ENCODE peak calls at places on chromosomes 13 and 19, in four cellular contexts. F is GM12878, Q is GM12891, G is K562. B is an unnamed sample.
A peak's percentile ranks its signal among the peaks of the same experiment; 100 is the strongest.

GRCh38 chr13:70375718-70376117 is 267.5 kb upstream of the KLHL1 start:
- DNase-seq in F (no peak), Q (no peak), G (no peak), B (no peak)

GRCh38 chr13:51849145-51850101 is 4.4 kb upstream of the TMEM272 start:
- DNase-seq in G (peak; percentile 59), F (no peak), Q (peak; percentile 39), B (peak; percentile 29)

GRCh38 chr13:28199089-28199488 is 60.7 kb downstream of the PAN3 start:
- DNase-seq in F (no peak), G (no peak), Q (no peak), B (no peak)

GRCh38 chr19:48724796-48725753 is 5.5 kb upstream of the MAMSTR start:
- DNase-seq in Q (no peak), F (no peak), G (peak; percentile 79), B (peak; percentile 68)

GRCh38 chr13:58097831-58098230 is 466.3 kb downstream of the PCDH17 start:
- DNase-seq in G (no peak), Q (no peak), F (no peak), B (no peak)

GRCh38 chr19:13539332-13539731 is 33.1 kb upstream of the CACNA1A start:
- DNase-seq in G (no peak), Q (no peak), F (no peak), B (no peak)

GRCh38 chr19:49894011-49894664 is 2.5 kb downstream of the IL4I1 start:
- DNase-seq in F (no peak), G (no peak), Q (no peak), B (no peak)

GRCh38 chr13:61414686-61415664 is 674 bp downstream of the PCDH20 start:
- DNase-seq in Q (no peak), F (no peak), G (no peak), B (peak; percentile 32)

GRCh38 chr19:12766051-12766521 is 9.3 kb downstream of the HOOK2 start:
- DNase-seq in Q (peak; percentile 90), F (no peak), G (peak; percentile 58), B (peak; percentile 87)

GRCh38 chr13:99806671-99807070 is 164.9 kb downstream of the ZIC5 start:
- DNase-seq in F (no peak), Q (no peak), G (no peak), B (no peak)

GRCh38 chr19:40217921-40218890 is at the start of gene TTC9B:
- DNase-seq in F (no peak), Q (no peak), G (peak; percentile 80), B (no peak)

GRCh38 chr13:99523838-99524237 is 22.6 kb downstream of the TM9SF2 start:
- DNase-seq in Q (no peak), F (no peak), G (no peak), B (no peak)

GRCh38 chr13:80196756-80197155 is 144.2 kb downstream of the SPRY2 start:
- DNase-seq in Q (no peak), G (no peak), F (no peak), B (no peak)

GRCh38 chr13:97328222-97328790 is 105.7 kb upstream of the RAP2A start:
- DNase-seq in G (no peak), F (no peak), Q (no peak), B (no peak)

GRCh38 chr13:41502676-41503075 is 45.3 kb downstream of the RGCC start:
- DNase-seq in F (peak; percentile 59), G (no peak), Q (no peak), B (no peak)

GRCh38 chr19:41811036-41811435 is 14.6 kb downstream of the CEACAM3 start:
- DNase-seq in Q (no peak), F (no peak), G (no peak), B (peak; percentile 78)

GRCh38 chr19:41917676-41918075 is 10.6 kb downstream of the ERFL start:
- DNase-seq in G (no peak), F (no peak), Q (no peak), B (no peak)

GRCh38 chr19:46373573-46374359 is 26.9 kb downstream of the PPP5C start:
- DNase-seq in Q (no peak), G (no peak), F (no peak), B (no peak)

DNA sequence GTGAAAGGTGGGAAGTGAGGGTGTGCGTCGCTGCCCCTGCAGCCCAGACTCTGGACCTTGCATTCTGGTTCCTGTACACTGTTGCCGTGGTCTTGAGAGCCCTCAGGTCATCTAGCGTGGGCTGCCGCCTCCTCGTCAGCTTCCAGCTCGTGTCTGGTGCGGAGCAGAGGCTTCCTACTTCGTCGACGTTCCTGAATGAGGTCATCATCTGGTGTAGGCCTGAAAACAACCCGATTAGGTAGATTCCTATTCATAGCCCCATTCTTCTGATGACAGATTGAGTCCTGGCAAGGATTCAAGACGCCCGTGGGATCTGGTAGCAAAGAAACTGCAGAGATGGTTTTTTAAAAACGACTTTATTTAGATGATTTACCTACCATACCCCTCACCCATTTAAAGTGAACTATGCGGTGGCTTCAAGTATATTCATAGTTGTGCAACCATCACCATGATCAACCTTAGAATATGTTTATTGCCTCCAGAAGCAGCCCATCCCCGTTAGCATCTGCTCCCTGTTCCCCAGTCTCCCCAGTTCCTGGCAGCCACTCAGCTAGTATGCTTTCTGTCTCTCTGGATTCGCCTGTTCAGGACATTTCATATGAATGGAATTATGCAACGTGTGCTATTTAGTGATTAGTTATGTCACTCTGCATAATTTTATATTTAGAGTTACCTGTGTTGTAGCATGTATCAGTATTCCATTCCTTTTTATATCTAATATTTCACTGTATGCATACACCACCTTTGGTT is 13.8 kb downstream of the NAXD start:
- DNase-seq in Q (no peak), F (no peak), G (no peak), B (no peak)
- TF ChIP-seq SPI1 in Q (no peak), F (no peak), G (no peak), B (no peak)

GRCh38 chr13:45015300-45015699 is 26.0 kb downstream of the GPALPP1 start:
- DNase-seq in G (no peak), F (no peak), Q (no peak), B (no peak)

GRCh38 chr13:45007225-45007624 is 17.9 kb downstream of the GPALPP1 start:
- DNase-seq in G (no peak), F (no peak), Q (no peak), B (no peak)

GRCh38 chr13:45016792-45017425 is 27.6 kb downstream of the GPALPP1 start:
- DNase-seq in Q (no peak), G (no peak), F (no peak), B (no peak)

GRCh38 chr13:45007823-45008222 is 18.5 kb downstream of the GPALPP1 start:
- DNase-seq in F (no peak), Q (no peak), G (no peak), B (no peak)

GRCh38 chr13:45011198-45011597 is 21.9 kb downstream of the GPALPP1 start:
- DNase-seq in Q (no peak), G (no peak), F (no peak), B (no peak)
- TF ChIP-seq SPI1 in Q (no peak), G (no peak), F (no peak), B (no peak)

GRCh38 chr13:109862627-109863026 is 76.2 kb upstream of the IRS2 start:
- DNase-seq in G (no peak), F (no peak), Q (no peak), B (no peak)
- TF ChIP-seq SPI1 in G (no peak), F (no peak), Q (no peak), B (no peak)

GRCh38 chr19:16398530-16399241 is 73.1 kb downstream of the EPS15L1 start:
- DNase-seq in G (no peak), Q (no peak), F (no peak), B (no peak)

GRCh38 chr19:16394111-16394510 is 69.5 kb downstream of the KLF2 start:
- DNase-seq in F (no peak), Q (no peak), G (no peak), B (no peak)

GRCh38 chr19:16391301-16392055 is 66.9 kb downstream of the KLF2 start:
- DNase-seq in G (no peak), F (no peak), Q (no peak), B (no peak)

GRCh38 chr19:16397791-16398529 is 73.3 kb downstream of the KLF2 start:
- DNase-seq in F (no peak), Q (no peak), G (no peak), B (no peak)

DNA sequence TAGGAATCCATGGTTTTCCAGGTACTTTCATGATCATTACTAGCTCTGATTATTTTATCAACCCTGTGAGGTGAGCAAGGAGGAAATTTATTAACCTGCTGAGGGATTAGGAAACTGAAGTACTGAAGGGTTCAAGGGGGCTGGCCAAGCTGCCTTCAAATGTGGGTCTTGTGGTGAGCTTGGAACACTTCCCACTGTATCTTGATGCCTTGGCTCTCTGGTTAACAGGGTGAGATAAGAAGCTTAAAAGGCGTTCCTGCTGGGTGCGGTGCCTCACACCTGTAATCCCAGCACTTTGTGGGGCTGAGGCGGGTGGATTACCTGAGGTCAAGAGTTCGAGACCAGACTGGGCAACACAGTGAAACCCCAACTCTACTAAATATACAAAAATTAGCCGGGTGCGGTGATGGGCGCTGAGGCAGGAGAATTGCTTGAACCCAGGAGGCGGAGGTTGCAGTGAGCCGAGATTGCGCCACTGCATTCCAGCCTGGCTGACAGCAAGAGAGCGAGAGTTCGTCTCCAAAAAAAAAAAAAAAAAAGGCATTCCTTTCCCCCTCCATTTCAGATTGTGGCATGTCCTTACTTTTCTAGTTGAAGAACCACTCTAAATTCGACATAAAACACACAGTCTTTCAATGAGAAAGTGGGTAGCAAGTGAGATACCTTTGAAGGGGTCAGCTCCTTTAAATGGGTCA is 70.2 kb downstream of the KLF2 start:
- DNase-seq in F (no peak), Q (no peak), G (no peak), B (no peak)
- TF ChIP-seq SPI1 in F (no peak), Q (no peak), G (no peak), B (no peak)

DNA sequence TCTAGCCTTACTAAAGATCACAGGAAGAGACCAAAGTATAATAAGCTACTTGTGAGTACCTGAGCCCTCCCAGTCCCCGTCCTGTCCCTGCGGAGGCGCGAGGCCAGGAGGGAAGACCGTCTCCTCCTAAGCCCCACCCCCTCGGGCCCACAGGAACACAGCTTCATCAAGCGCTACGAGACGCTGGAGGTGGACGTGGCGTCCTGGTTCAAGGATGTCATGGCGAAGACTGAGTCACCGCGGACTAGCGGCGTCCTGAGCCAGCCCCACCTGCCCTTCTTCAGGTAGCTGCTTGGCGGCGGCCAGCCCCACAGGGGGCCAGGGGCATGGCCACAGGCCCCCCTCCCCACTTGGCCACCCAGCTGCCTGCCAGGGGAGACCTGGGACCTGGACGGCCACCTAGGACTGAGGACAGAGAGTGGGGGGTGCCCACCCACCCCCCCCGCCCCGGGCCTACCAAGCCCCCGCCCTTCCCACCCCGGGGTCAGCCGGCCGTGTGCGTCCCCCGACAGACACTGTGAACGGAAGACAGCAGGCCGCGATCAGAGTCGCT is 2.4 kb upstream of the TGFBR3L start:
- DNase-seq in G (no peak), F (no peak), Q (no peak), B (no peak)
- TF ChIP-seq SPI1 in G (no peak), F (no peak), Q (no peak), B (no peak)

GRCh38 chr19:30479231-30479630 is 107.0 kb downstream of the ZNF536 start:
- DNase-seq in Q (no peak), F (no peak), G (no peak), B (no peak)
- TF ChIP-seq SPI1 in Q (no peak), F (no peak), G (no peak), B (no peak)